ENCODE peak calls at places on chromosomes 3 and 15, in nine cellular contexts. H, L, R, Q, T, M, J, U and Z are unnamed samples.
A peak's percentile ranks its signal among the peaks of the same experiment; 100 is the strongest.

GRCh38 chr3:37183375-37183831 is 9.0 kb upstream of the LRRFIP2 start:
- DNase-seq in R (no peak), J (no peak), M (peak; percentile 29), Q (peak; percentile 97), U (peak; percentile 82), L (peak; percentile 57), H (no peak), T (no peak), Z (peak; percentile 94)

GRCh38 chr15:84653910-84654688 is at the start of gene WDR73:
- DNase-seq in T (peak; percentile 98), Q (peak; percentile 98), J (peak; percentile 98), H (peak; percentile 97), U (peak; percentile 92), L (peak; percentile 96), M (peak; percentile 95), R (peak; percentile 95), Z (peak; percentile 66)

GRCh38 chr3:12662593-12663310 is 1.2 kb downstream of the RAF1 start:
- DNase-seq in Q (peak; percentile 80), H (peak; percentile 48), M (no peak), T (peak; percentile 68), U (no peak), L (peak; percentile 19), R (no peak), J (peak; percentile 71), Z (peak; percentile 22)

GRCh38 chr15:63109498-63110290 is 12.0 kb upstream of the LACTB start:
- DNase-seq in J (no peak), U (peak; percentile 72), Q (no peak), R (no peak), H (no peak), L (no peak), M (no peak), T (peak; percentile 67), Z (no peak)

GRCh38 chr15:65115086-65115485 is at the start of gene UBAP1L:
- DNase-seq in R (no peak), Q (peak; percentile 5), M (no peak), H (no peak), J (no peak), U (no peak), L (no peak), T (no peak), Z (no peak)

GRCh38 chr3:132399054-132399929 is 18.0 kb upstream of the DNAJC13 start:
- DNase-seq in L (peak; percentile 37), R (peak; percentile 47), U (peak; percentile 56), H (no peak), J (no peak), Q (peak; percentile 86), T (no peak), M (no peak), Z (no peak)

GRCh38 chr15:67187351-67187854 is 67.1 kb downstream of the AAGAB start:
- DNase-seq in L (peak; percentile 20), U (no peak), Q (peak; percentile 59), T (no peak), J (no peak), R (no peak), H (no peak), M (no peak), Z (no peak)

GRCh38 chr15:69863446-69863845 is 234.3 kb downstream of the TLE3 start:
- DNase-seq in H (no peak), L (no peak), U (no peak), M (no peak), R (no peak), J (no peak), T (no peak), Q (no peak), Z (no peak)

GRCh38 chr3:37935290-37935668 is 55.3 kb upstream of the VILL start:
- DNase-seq in M (no peak), U (no peak), T (no peak), Q (peak; percentile 50), R (no peak), H (no peak), L (peak; percentile 67), J (no peak), Z (no peak)

GRCh38 chr3:71225951-71226564 is 357.5 kb downstream of the FOXP1 start:
- DNase-seq in J (no peak), H (no peak), U (no peak), M (no peak), T (no peak), R (no peak), Q (peak; percentile 38), L (no peak), Z (no peak)
- H3K27ac ChIP-seq in J (peak overlapping the region; percentile 25), H (peak overlapping the region; percentile 56), U (peak overlapping the region; percentile 82), M (peak overlapping the region; percentile 9), T (no peak overlapping the region), R (no peak overlapping the region), Q (peak overlapping the region; percentile 19), L (no peak overlapping the region), Z (no peak overlapping the region)

DNA sequence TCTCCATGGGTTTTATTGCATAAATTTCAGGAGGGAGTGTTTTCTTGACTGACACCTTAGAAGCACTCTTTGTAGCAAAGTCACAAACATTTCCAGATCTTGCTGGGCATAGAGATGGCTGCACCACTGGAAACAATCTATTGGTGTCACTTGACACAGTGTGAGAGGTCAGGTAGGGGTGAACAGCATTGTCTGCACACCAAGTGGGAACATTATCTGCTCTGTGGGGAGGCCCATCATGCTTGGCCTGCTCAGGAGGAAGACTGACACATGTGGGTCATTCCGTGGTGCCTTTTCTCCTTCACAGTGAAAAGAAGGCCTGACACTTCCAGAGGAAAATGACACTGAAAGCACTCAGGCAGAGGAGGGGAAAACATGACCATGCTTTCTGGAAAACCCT is 149.9 kb upstream of the GALNT15 start:
- DNase-seq in T (no peak), M (no peak), J (no peak), Q (no peak), U (no peak), R (no peak), H (no peak), L (no peak), Z (no peak)
- H3K27ac ChIP-seq in T (no peak overlapping the region), M (no peak overlapping the region), J (no peak overlapping the region), Q (no peak overlapping the region), U (no peak overlapping the region), R (no peak overlapping the region), H (no peak overlapping the region), L (no peak overlapping the region), Z (no peak overlapping the region)

DNA sequence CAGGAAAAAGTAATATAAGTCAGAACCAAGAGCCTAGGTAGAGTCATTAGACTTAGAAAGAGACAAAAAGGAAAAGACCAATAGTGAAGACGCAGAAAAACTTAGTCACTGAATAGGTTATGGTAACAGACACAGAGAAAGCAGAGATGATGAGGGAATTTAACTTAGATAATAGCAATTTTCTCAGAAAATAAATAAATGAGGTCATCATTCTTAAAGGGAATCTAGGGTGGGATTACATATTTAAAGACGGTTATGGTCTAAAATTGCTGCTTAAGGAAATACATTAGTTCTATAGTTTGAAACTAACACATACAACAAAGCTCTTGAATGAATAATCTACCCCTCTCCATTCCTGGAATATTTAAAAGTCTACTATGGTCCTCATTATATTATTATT is 59.4 kb downstream of the UBR1 start:
- DNase-seq in L (no peak), U (no peak), T (no peak), Q (no peak), J (no peak), H (no peak), R (no peak), M (no peak), Z (no peak)
- H3K27ac ChIP-seq in L (no peak overlapping the region), U (no peak overlapping the region), T (no peak overlapping the region), Q (no peak overlapping the region), J (no peak overlapping the region), H (no peak overlapping the region), R (no peak overlapping the region), M (no peak overlapping the region), Z (no peak overlapping the region)

GRCh38 chr15:77507151-77507847 is 86.6 kb downstream of the HMG20A start:
- DNase-seq in J (peak; percentile 76), L (no peak), T (no peak), U (no peak), Q (peak; percentile 32), R (no peak), H (peak; percentile 80), M (peak; percentile 75), Z (peak; percentile 20)
- H3K27ac ChIP-seq in J (peak overlapping the region; percentile 81), L (no peak overlapping the region), T (peak overlapping the region; percentile 40), U (peak overlapping the region; percentile 57), Q (no peak overlapping the region), R (no peak overlapping the region), H (peak overlapping the region; percentile 82), M (peak overlapping the region; percentile 92), Z (peak overlapping the region; percentile 77)

DNA sequence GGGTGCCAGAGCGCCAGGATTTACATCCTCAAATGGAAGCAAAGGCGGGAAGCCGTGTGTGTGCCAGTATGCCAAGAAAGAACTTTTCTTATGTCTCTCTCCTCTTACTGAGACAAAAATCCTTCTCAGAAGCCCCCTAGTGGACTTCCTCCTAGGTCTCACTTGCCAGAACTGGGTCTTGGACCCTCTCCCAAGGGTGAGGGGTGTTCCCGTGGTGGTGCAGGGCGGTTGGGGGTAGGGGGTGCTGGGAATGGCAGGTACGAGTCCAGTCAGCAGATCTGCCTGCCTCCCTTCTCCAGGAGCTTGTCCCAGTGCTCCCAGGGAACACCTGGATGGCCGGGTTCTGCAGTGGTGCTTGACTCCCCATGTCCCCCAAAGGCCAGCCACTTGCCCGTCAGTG is 52.0 kb downstream of the CORO2B start:
- DNase-seq in M (no peak), U (no peak), R (no peak), T (no peak), H (no peak), Q (no peak), J (no peak), L (no peak), Z (no peak)
- H3K27ac ChIP-seq in M (no peak overlapping the region), U (no peak overlapping the region), R (no peak overlapping the region), T (no peak overlapping the region), H (no peak overlapping the region), Q (no peak overlapping the region), J (no peak overlapping the region), L (no peak overlapping the region), Z (no peak overlapping the region)

DNA sequence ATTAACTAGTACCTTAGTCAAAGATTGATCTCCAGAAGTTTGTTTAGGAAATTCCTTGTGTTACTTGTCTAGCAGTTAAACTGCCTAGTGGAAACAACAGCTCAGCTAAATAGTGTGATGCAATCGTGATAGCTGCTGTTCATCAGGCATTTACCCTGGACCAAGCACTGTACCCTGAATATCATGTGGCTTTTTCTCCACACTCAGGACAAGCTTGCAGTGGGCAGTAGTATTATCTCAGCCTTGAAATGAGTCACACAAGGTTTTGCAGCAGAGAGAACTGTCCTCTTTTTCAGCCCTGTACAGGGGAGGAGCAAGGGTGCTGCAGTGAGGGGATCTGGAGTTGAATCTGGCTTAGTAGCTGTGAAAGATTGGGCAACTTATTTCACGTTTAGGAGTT is 208.4 kb downstream of the TP63 start:
- DNase-seq in U (peak; percentile 83), H (no peak), L (peak; percentile 87), M (no peak), Q (peak; percentile 74), T (no peak), J (no peak), R (no peak), Z (no peak)
- H3K27ac ChIP-seq in U (no peak overlapping the region), H (no peak overlapping the region), L (peak overlapping the region; percentile 75), M (no peak overlapping the region), Q (no peak overlapping the region), T (no peak overlapping the region), J (no peak overlapping the region), R (no peak overlapping the region), Z (peak overlapping the region; percentile 97)